ENCODE peak calls at places on chromosomes 3 and 15, in six cellular contexts. N is K562, J is HepG2, B is GM12878, Q is HCT116, P is H1. G is an unnamed sample.
A peak's percentile ranks its signal among the peaks of the same experiment; 100 is the strongest.

GRCh38 chr3:108393128-108393900 is 97.0 kb downstream of the HHLA2 start:
- DNase-seq in B (no peak), Q (no peak), N (no peak), P (no peak), J (no peak), G (no peak)

GRCh38 chr3:184354121-184354728 is 7.2 kb downstream of the CLCN2 start:
- DNase-seq in P (peak; percentile 85), J (peak; percentile 18), Q (no peak), B (no peak), N (peak; percentile 79), G (peak; percentile 92)

GRCh38 chr15:78208887-78209645 is 25.3 kb downstream of the ACSBG1 start:
- DNase-seq in B (no peak), Q (no peak), P (peak; percentile 44), N (no peak), J (no peak), G (no peak)

GRCh38 chr3:99929409-99930139 is 111.9 kb downstream of the CMSS1 start:
- DNase-seq in Q (no peak), J (no peak), N (no peak), B (no peak), P (no peak), G (no peak)

GRCh38 chr15:99451484-99451883 is 114.3 kb upstream of the MEF2A start:
- DNase-seq in P (peak; percentile 17), N (no peak), B (no peak), J (no peak), Q (no peak), G (no peak)

GRCh38 chr3:17412950-17413530 is 329.4 kb downstream of the TBC1D5 start:
- DNase-seq in Q (peak; percentile 56), P (no peak), N (peak; percentile 75), J (peak; percentile 64), B (peak; percentile 41), G (peak; percentile 20)

GRCh38 chr3:87468235-87468634 is 191.9 kb upstream of the POU1F1 start:
- DNase-seq in N (no peak), B (no peak), Q (no peak), J (no peak), P (no peak), G (no peak)

GRCh38 chr3:50211930-50212329 is 6.9 kb downstream of the SLC38A3 start:
- DNase-seq in Q (no peak), J (no peak), B (no peak), N (no peak), P (no peak), G (no peak)

GRCh38 chr3:197168606-197169005 is 129.8 kb downstream of the DLG1 start:
- DNase-seq in P (no peak), Q (no peak), B (no peak), N (no peak), J (no peak), G (peak; percentile 39)

GRCh38 chr3:5011555-5012256 is 32.5 kb downstream of the BHLHE40 start:
- DNase-seq in P (no peak), N (peak; percentile 87), Q (no peak), J (no peak), B (peak; percentile 71), G (no peak)

GRCh38 chr3:182046365-182046764 is 334.6 kb downstream of the SOX2 start:
- DNase-seq in Q (no peak), P (no peak), J (no peak), B (no peak), N (peak; percentile 9), G (no peak)

GRCh38 chr3:157999246-157999645 is 107.0 kb downstream of the SHOX2 start:
- DNase-seq in J (no peak), B (no peak), N (no peak), Q (no peak), P (no peak), G (no peak)

GRCh38 chr3:29440321-29441019 is 159.6 kb downstream of the RBMS3 start:
- DNase-seq in P (no peak), J (no peak), Q (no peak), B (no peak), N (no peak), G (no peak)

GRCh38 chr15:98514034-98514622 is 134.2 kb upstream of the IGF1R start:
- DNase-seq in P (no peak), N (no peak), Q (no peak), B (no peak), J (no peak), G (no peak)

GRCh38 chr3:178389258-178389657 is 147.0 kb upstream of the KCNMB2 start:
- DNase-seq in Q (no peak), N (no peak), B (no peak), P (no peak), J (no peak), G (no peak)

GRCh38 chr3:64612916-64613526 is 74.8 kb downstream of the ADAMTS9 start:
- DNase-seq in J (no peak), N (no peak), Q (no peak), P (no peak), B (no peak), G (peak; percentile 65)

GRCh38 chr3:181417748-181418147 is 294.0 kb upstream of the SOX2 start:
- DNase-seq in N (no peak), P (no peak), J (no peak), B (no peak), Q (no peak), G (peak; percentile 36)

GRCh38 chr3:99330924-99331532 is 307.4 kb upstream of the COL8A1 start:
- DNase-seq in Q (no peak), N (no peak), J (no peak), B (no peak), P (no peak), G (no peak)

GRCh38 chr15:73858062-73858461 is 15.3 kb upstream of the TBC1D21 start:
- DNase-seq in P (no peak), B (no peak), Q (no peak), N (peak; percentile 43), J (no peak), G (no peak)

GRCh38 chr3:156407617-156408225 is 147.2 kb downstream of the SSR3 start:
- DNase-seq in B (no peak), P (no peak), Q (no peak), N (no peak), J (no peak), G (no peak)

GRCh38 chr3:186318135-186318534 is 43.9 kb downstream of the DGKG start:
- DNase-seq in Q (no peak), J (peak; percentile 6), N (no peak), B (no peak), P (no peak), G (no peak)

GRCh38 chr3:66396888-66397287 is 103.9 kb downstream of the LRIG1 start:
- DNase-seq in Q (no peak), J (no peak), B (no peak), P (no peak), N (no peak), G (no peak)

DNA sequence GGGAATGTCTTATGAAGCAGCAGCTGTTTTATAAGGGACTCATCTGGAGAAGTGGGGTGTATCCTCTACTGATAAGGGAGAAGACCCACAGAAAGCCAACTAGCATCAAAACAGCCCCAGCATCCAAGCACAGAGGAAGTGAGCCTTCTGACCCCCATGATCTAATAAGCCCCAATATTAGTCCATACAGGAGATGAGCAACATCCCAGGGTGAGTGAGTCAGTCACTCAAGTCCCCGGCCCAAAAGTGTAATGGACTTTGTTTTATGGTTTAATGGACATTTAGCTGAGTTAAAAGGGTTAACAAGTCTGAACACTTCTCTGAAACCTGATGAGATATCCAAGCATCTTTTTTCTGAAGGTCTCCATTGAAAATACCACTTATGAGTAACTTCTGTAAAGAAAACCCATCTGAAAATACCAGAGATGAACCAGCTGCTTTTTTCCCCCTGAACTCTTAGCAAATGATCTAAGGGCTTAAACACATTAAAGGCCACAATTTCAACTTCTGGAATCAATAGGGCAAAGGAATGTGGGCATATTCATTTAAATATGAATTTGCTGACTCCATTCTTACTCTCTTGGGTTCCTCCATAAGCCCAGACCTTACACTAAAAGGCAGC is 115.6 kb downstream of the GREM1 start:
- DNase-seq in P (no peak), Q (no peak), J (no peak), N (no peak), B (no peak), G (no peak)
- TF ChIP-seq JUND in P (no peak), Q (no peak), J (no peak), N (no peak), B (no peak), G (no peak)

DNA sequence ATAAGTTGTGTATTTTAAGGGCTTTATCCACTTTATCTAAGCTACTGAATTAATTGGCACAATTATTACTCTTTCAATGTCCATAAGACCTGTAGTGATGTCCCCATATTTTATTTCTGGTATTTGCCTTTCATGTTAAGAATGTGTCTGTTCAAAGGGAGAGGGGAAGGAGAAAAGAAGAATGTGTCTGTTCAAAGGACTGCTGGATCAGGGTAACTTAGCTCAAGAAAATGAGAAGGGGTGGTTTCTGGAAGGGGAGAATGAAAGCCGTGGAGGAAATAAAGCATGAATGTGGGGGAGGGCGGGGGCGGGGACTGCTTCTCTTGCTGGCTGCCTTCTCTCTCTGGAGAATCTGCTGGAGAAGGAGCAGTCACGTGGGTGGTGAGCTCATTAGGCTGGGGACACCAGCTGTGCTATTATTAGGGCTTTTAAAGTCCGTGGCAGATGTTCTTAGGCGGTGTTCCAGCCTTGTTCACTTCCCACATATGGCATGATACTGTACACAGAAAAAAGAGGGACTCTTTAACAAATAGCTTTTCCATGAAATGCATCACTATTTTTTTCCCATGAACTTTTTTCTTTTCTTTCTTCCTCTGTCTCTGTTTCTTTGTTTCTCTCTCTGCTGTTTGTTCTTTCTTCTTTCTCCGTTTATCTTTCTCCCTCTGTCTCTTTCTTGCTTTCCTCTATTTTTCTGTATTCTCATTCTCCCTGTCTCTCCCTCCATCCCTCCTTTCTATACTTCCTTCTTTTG is 63.7 kb upstream of the ULK4 start:
- DNase-seq in N (peak; percentile 94), P (peak; percentile 63), J (no peak), Q (peak; percentile 42), B (no peak), G (peak; percentile 80)
- H3K4me3 ChIP-seq in N (no peak overlapping the region), P (peak overlapping the region; percentile 49), J (no peak overlapping the region), Q (peak overlapping the region; percentile 40), B (peak overlapping the region; percentile 61), G (peak overlapping the region; percentile 31)

GRCh38 chr3:11381563-11381962 is 109.4 kb downstream of the ATG7 start:
- DNase-seq in J (no peak), P (no peak), B (no peak), N (no peak), Q (no peak), G (no peak)

GRCh38 chr3:11379824-11380281 is 107.7 kb downstream of the ATG7 start:
- DNase-seq in N (no peak), J (no peak), Q (no peak), P (no peak), B (no peak), G (no peak)

GRCh38 chr3:11377726-11378125 is 105.5 kb downstream of the ATG7 start:
- DNase-seq in J (no peak), N (no peak), Q (no peak), B (no peak), P (no peak), G (no peak)

GRCh38 chr3:11380314-11380713 is 108.1 kb downstream of the ATG7 start:
- DNase-seq in J (peak; percentile 31), Q (no peak), B (no peak), P (no peak), N (no peak), G (no peak)

GRCh38 chr3:11379238-11379823 is 107.1 kb downstream of the ATG7 start:
- DNase-seq in N (peak; percentile 29), Q (peak; percentile 32), B (peak; percentile 13), P (no peak), J (peak; percentile 24), G (peak; percentile 56)
- TF ChIP-seq JUND in N (no peak), Q (peak; percentile 12), B (no peak), P (no peak), J (no peak), G (no peak)

DNA sequence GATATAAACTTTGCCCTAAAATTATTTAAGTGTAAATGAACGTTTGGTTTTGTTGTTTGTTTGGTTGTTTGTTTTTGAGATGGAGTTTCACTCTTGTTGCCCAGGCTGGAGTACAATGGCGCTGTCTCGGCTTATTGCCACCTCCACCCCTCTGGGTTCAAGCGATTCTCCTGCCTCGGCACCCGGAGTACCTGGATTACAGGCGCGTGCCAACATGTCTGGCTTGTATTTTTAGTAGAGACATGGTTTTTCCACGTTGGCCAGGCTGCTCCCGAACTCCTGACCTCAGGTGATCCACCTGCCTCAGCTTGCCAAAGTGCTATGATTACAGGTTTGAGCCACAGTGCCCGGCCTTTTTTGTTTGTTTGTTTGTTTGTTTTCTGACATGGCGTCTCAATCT is 87.9 kb upstream of the CHD2 start:
- DNase-seq in J (no peak), Q (no peak), B (no peak), P (no peak), N (no peak), G (no peak)
- H3K4me3 ChIP-seq in J (no peak overlapping the region), Q (no peak overlapping the region), B (no peak overlapping the region), P (no peak overlapping the region), N (no peak overlapping the region), G (no peak overlapping the region)